ENCODE peak calls at places on chromosomes 3 and 15, in eight cellular contexts. T is neuronal stem cell, M is GM23338, R is HepG2, G is thyroid gland, X is GM23248, I is stomach, H is right atrium auricular region. Z is an unnamed sample.
A peak's percentile ranks its signal among the peaks of the same experiment; 100 is the strongest.

GRCh38 chr3:48502728-48503168 is 1.2 kb downstream of the SHISA5 start:
- DNase-seq in T (no peak), M (no peak), R (no peak), G (peak; percentile 82), X (peak; percentile 32), I (peak; percentile 66), H (no peak), Z (no peak)

GRCh38 chr15:92006186-92007028 is 152.9 kb downstream of the SLCO3A1 start:
- DNase-seq in T (no peak), M (no peak), R (no peak), G (no peak), X (no peak), I (no peak), H (no peak), Z (peak; percentile 70)

GRCh38 chr3:123258811-123259420 is 57.2 kb downstream of the SEC22A start:
- DNase-seq in T (no peak), M (peak; percentile 51), R (peak; percentile 43), G (no peak), X (peak; percentile 83), I (no peak), H (no peak), Z (peak; percentile 21)

GRCh38 chr3:143352850-143353550 is 233.4 kb downstream of the CHST2 start:
- DNase-seq in T (no peak), M (no peak), R (no peak), G (no peak), X (no peak), I (no peak), H (no peak), Z (peak; percentile 16)

GRCh38 chr15:42392309-42393024 is 33.2 kb downstream of the CAPN3 start:
- DNase-seq in T (no peak), M (no peak), R (peak; percentile 98), G (no peak), X (no peak), I (peak; percentile 9), H (no peak), Z (peak; percentile 93)

GRCh38 chr3:156906275-156906674 is 80.1 kb downstream of the LEKR1 start:
- DNase-seq in T (no peak), M (no peak), R (no peak), G (no peak), X (no peak), I (no peak), H (no peak), Z (no peak)

GRCh38 chr15:67067161-67067853 is 1.9 kb downstream of the SMAD3 start:
- DNase-seq in T (peak; percentile 48), M (peak; percentile 81), R (no peak), G (no peak), X (peak; percentile 64), I (no peak), H (no peak), Z (no peak)

GRCh38 chr15:57548835-57549234 is 42.9 kb upstream of the MYZAP start:
- DNase-seq in T (no peak), M (no peak), R (no peak), G (no peak), X (no peak), I (peak; percentile 77), H (no peak), Z (peak; percentile 46)

GRCh38 chr3:162776137-162776536 is 1279.5 kb downstream of the OTOL1 start:
- DNase-seq in T (no peak), M (no peak), R (no peak), G (no peak), X (no peak), I (no peak), H (no peak), Z (no peak)

GRCh38 chr3:127539366-127540060 is 51.0 kb downstream of the TPRA1 start:
- DNase-seq in T (no peak), M (no peak), R (no peak), G (no peak), X (no peak), I (no peak), H (no peak), Z (no peak)

GRCh38 chr3:170903123-170903522 is 5.3 kb downstream of the EIF5A2 start:
- DNase-seq in T (no peak), M (no peak), R (no peak), G (no peak), X (no peak), I (no peak), H (no peak), Z (no peak)

GRCh38 chr3:54999159-54999558 is 71.3 kb upstream of the LRTM1 start:
- DNase-seq in T (peak; percentile 40), M (peak; percentile 92), R (peak; percentile 2), G (no peak), X (peak; percentile 73), I (no peak), H (no peak), Z (no peak)

GRCh38 chr15:57896114-57896513 is 169.4 kb downstream of the ALDH1A2 start:
- DNase-seq in T (no peak), M (no peak), R (no peak), G (no peak), X (no peak), I (no peak), H (no peak), Z (no peak)

GRCh38 chr15:95182081-95182480 is 950.7 kb downstream of the MCTP2 start:
- DNase-seq in T (no peak), M (no peak), R (no peak), G (no peak), X (no peak), I (no peak), H (no peak), Z (no peak)

GRCh38 chr3:42658771-42659390 is 5.4 kb downstream of the ZBTB47 start:
- DNase-seq in T (no peak), M (no peak), R (no peak), G (no peak), X (no peak), I (no peak), H (no peak), Z (no peak)

GRCh38 chr3:128845119-128845518 is 34.3 kb upstream of the ACAD9 start:
- DNase-seq in T (no peak), M (peak; percentile 73), R (peak; percentile 25), G (no peak), X (no peak), I (no peak), H (no peak), Z (no peak)

GRCh38 chr3:39410893-39411292 is 4.4 kb downstream of the RPSA start:
- DNase-seq in T (no peak), M (no peak), R (no peak), G (no peak), X (no peak), I (no peak), H (no peak), Z (no peak)

GRCh38 chr3:78726545-78726944 is 1041.3 kb downstream of the ROBO1 start:
- DNase-seq in T (no peak), M (peak; percentile 49), R (no peak), G (no peak), X (no peak), I (no peak), H (no peak), Z (no peak)

GRCh38 chr3:19221081-19221480 is 72.8 kb downstream of the KCNH8 start:
- DNase-seq in T (no peak), M (no peak), R (no peak), G (no peak), X (no peak), I (no peak), H (no peak), Z (no peak)

GRCh38 chr3:171127611-171128010 is 101.1 kb upstream of the SLC2A2 start:
- DNase-seq in T (no peak), M (no peak), R (no peak), G (no peak), X (no peak), I (no peak), H (no peak), Z (no peak)

GRCh38 chr3:31096661-31097060 is 202.2 kb upstream of the GADL1 start:
- DNase-seq in T (no peak), M (no peak), R (no peak), G (no peak), X (no peak), I (no peak), H (no peak), Z (no peak)

GRCh38 chr3:123412076-123412475 is 36.8 kb downstream of the ADCY5 start:
- DNase-seq in T (no peak), M (peak; percentile 64), R (no peak), G (no peak), X (no peak), I (no peak), H (no peak), Z (no peak)

GRCh38 chr15:61115679-61116078 is 113.4 kb downstream of the RORA start:
- DNase-seq in T (no peak), M (no peak), R (no peak), G (no peak), X (peak; percentile 79), I (no peak), H (no peak), Z (no peak)

GRCh38 chr3:46301122-46301835 is 52.6 kb upstream of the CCR2 start:
- DNase-seq in T (no peak), M (no peak), R (no peak), G (no peak), X (no peak), I (no peak), H (no peak), Z (no peak)
- H3K4me1 ChIP-seq in T (no peaks in the 10 kb centered on the region), M (no peaks in the 10 kb centered on the region), R (no peaks in the 10 kb centered on the region), G (no peaks in the 10 kb centered on the region), X (no peaks in the 10 kb centered on the region), I (no peaks in the 10 kb centered on the region), H (no peaks in the 10 kb centered on the region), Z (no peaks in the 10 kb centered on the region)

GRCh38 chr15:94097567-94097966 is 133.8 kb upstream of the MCTP2 start:
- DNase-seq in T (no peak), M (no peak), R (no peak), G (no peak), X (peak; percentile 53), I (no peak), H (no peak), Z (peak; percentile 9)
- H3K27ac ChIP-seq in T (no peak overlapping the region), M (no peak overlapping the region), R (no peak overlapping the region), G (no peak overlapping the region), X (no peak overlapping the region), I (peak overlapping the region; percentile 18), H (no peak overlapping the region), Z (no peak overlapping the region)

GRCh38 chr15:72319985-72320671 is at the start of gene CELF6:
- DNase-seq in T (peak; percentile 95), M (peak; percentile 97), R (no peak), G (peak; percentile 85), X (peak; percentile 82), I (peak; percentile 77), H (peak; percentile 81), Z (peak; percentile 59)
- H3K4me1 ChIP-seq in T (peaks cover 3% of the 10 kb centered on the region), M (peaks cover 7% of the 10 kb centered on the region), R (peaks cover 7% of the 10 kb centered on the region), G (peaks cover 15% of the 10 kb centered on the region), X (peaks cover 5% of the 10 kb centered on the region), I (peaks cover 16% of the 10 kb centered on the region), H (no peaks in the 10 kb centered on the region), Z (no peaks in the 10 kb centered on the region)

GRCh38 chr3:122151480-122151879 is 32.0 kb upstream of the CASR start:
- DNase-seq in T (no peak), M (no peak), R (no peak), G (no peak), X (peak; percentile 12), I (no peak), H (no peak), Z (no peak)

GRCh38 chr3:122146466-122146865 is 37.0 kb upstream of the CASR start:
- DNase-seq in T (no peak), M (no peak), R (no peak), G (no peak), X (no peak), I (no peak), H (no peak), Z (no peak)

DNA sequence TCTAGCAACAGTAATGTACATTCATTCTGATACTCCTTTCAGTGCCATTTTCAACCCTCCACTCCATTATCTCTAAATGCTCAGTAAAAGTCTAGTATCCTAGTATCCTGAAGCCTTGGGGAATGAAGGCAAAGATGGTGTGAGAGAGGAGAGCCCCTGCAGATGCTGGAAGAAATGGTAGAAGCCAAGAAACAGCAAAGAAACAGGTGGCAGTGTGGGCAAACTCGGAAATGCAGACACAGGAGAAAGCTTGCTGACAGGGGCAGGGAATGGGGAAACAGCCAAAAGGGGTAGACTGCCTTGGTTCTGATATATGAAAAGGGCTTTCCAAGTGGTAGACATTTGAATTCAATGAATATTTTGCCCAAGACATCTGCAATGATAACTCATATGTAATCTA is 34.2 kb upstream of the CASR start:
- DNase-seq in T (no peak), M (peak; percentile 7), R (no peak), G (no peak), X (no peak), I (no peak), H (no peak), Z (no peak)
- H3K27ac ChIP-seq in T (no peak overlapping the region), M (no peak overlapping the region), R (no peak overlapping the region), G (no peak overlapping the region), X (no peak overlapping the region), I (no peak overlapping the region), H (no peak overlapping the region), Z (no peak overlapping the region)

Z was measured in small intestine.